ENCODE peak calls at places on chromosomes 13 and 19, in four cellular contexts. F is GM12878, M is WTC11, T is GM23338. A is an unnamed sample.

GRCh38 chr13:57128909-57129308 is 11.8 kb upstream of the PRR20A start:
- DNase-seq in F (no peak), M (peak; percentile 28), T (peak; percentile 67), A (no peak)

GRCh38 chr19:53511933-53512374 is 26.0 kb upstream of the ZNF331 start:
- DNase-seq in F (no peak), M (peak; percentile 91), T (peak; percentile 96), A (peak; percentile 59)

GRCh38 chr13:28805193-28805819 is 14.8 kb upstream of the MTUS2 start:
- DNase-seq in F (no peak), M (peak; percentile 83), T (peak; percentile 83), A (peak; percentile 96)

GRCh38 chr13:99436013-99436412 is 65.3 kb upstream of the TM9SF2 start:
- DNase-seq in F (no peak), M (no peak), T (no peak), A (no peak)

GRCh38 chr13:29888306-29888705 is 37.9 kb upstream of the UBL3 start:
- DNase-seq in F (no peak), M (no peak), T (no peak), A (no peak)

GRCh38 chr19:6551607-6552450 is 21.0 kb downstream of the TNFSF9 start:
- DNase-seq in F (no peak), M (peak; percentile 82), T (peak; percentile 92), A (peak; percentile 86)

GRCh38 chr19:13181747-13182388 is 31.7 kb downstream of the IER2 start:
- DNase-seq in F (no peak), M (no peak), T (no peak), A (no peak)

GRCh38 chr13:21638319-21639282 is 32.3 kb upstream of the FGF9 start:
- DNase-seq in F (no peak), M (no peak), T (peak; percentile 49), A (no peak)

GRCh38 chr13:110340812-110341444 is 33.8 kb downstream of the COL4A2 start:
- DNase-seq in F (no peak), M (no peak), T (no peak), A (no peak)

GRCh38 chr19:1655131-1655981 is 2.9 kb upstream of the TCF3 start:
- DNase-seq in F (no peak), M (no peak), T (no peak), A (no peak)

GRCh38 chr19:33048806-33049676 is 15.6 kb downstream of the RHPN2 start:
- DNase-seq in F (no peak), M (no peak), T (no peak), A (no peak)

GRCh38 chr19:33477781-33478180 is 43.8 kb downstream of the PEPD start:
- DNase-seq in F (no peak), M (no peak), T (no peak), A (no peak)

GRCh38 chr19:17286742-17287141 is 5.0 kb downstream of the ANKLE1 start:
- DNase-seq in F (no peak), M (no peak), T (no peak), A (no peak)

GRCh38 chr13:99214232-99214631 is 13.6 kb downstream of the UBAC2 start:
- DNase-seq in F (peak; percentile 67), M (no peak), T (peak; percentile 24), A (no peak)

GRCh38 chr13:39777527-39778061 is 122.1 kb downstream of the COG6 start:
- DNase-seq in F (no peak), M (no peak), T (peak; percentile 39), A (no peak)

GRCh38 chr13:50485979-50486935 is 357.2 kb downstream of the DLEU7 start:
- DNase-seq in F (no peak), M (no peak), T (no peak), A (no peak)

GRCh38 chr19:33000510-33000909 is 28.5 kb downstream of the FAAP24 start:
- DNase-seq in F (no peak), M (no peak), T (no peak), A (no peak)

GRCh38 chr13:44004881-44005280 is 125.2 kb downstream of the LACC1 start:
- DNase-seq in F (no peak), M (no peak), T (no peak), A (no peak)

GRCh38 chr19:18924684-18925213 is 5.2 kb downstream of the DDX49 start:
- DNase-seq in F (no peak), M (no peak), T (no peak), A (no peak)

GRCh38 chr19:17340302-17340870 is 3.0 kb downstream of the GTPBP3 start:
- DNase-seq in F (no peak), M (peak; percentile 90), T (peak; percentile 93), A (peak; percentile 77)

GRCh38 chr19:17932485-17933338 is at the start of gene CCDC124:
- DNase-seq in F (peak; percentile 78), M (peak; percentile 94), T (peak; percentile 96), A (peak; percentile 86)

GRCh38 chr19:58563034-58563573 is 4.7 kb upstream of the UBE2M start:
- DNase-seq in F (no peak), M (peak; percentile 30), T (peak; percentile 50), A (no peak)

GRCh38 chr13:73556902-73557301 is 498.1 kb downstream of the KLF5 start:
- DNase-seq in F (no peak), M (no peak), T (no peak), A (no peak)

GRCh38 chr19:18292460-18292809 is 11.0 kb upstream of the JUND start:
- DNase-seq in F (no peak), M (peak; percentile 56), T (peak; percentile 70), A (peak; percentile 82)

GRCh38 chr19:8397746-8398721 is 7.9 kb downstream of the RAB11B start:
- DNase-seq in F (no peak), M (no peak), T (no peak), A (no peak)

GRCh38 chr13:31982540-31982939 is 49.0 kb upstream of the FRY start:
- DNase-seq in F (no peak), M (no peak), T (no peak), A (no peak)

GRCh38 chr19:37872383-37872782 is 34.0 kb downstream of the WDR87 start:
- DNase-seq in F (no peak), M (no peak), T (no peak), A (no peak)

GRCh38 chr13:83881917-83882625 is at the start of gene SLITRK1:
- DNase-seq in F (peak; percentile 9), M (peak; percentile 93), T (peak; percentile 96), A (peak; percentile 93)

GRCh38 chr19:43524922-43525835 is 1.8 kb downstream of the ETHE1 start:
- DNase-seq in F (peak; percentile 44), M (peak; percentile 62), T (peak; percentile 74), A (no peak)

GRCh38 chr13:61727714-61728275 is 312.1 kb upstream of the PCDH20 start:
- DNase-seq in F (no peak), M (no peak), T (no peak), A (no peak)

GRCh38 chr13:112446347-112446861 is 70.2 kb downstream of the SPACA7 start:
- DNase-seq in F (no peak), M (no peak), T (no peak), A (no peak)

GRCh38 chr19:44661904-44662303 is 9.4 kb upstream of the CEACAM19 start:
- DNase-seq in F (no peak), M (no peak), T (no peak), A (no peak)

GRCh38 chr13:20400774-20401173 is 124.9 kb downstream of the CRYL1 start:
- DNase-seq in F (no peak), M (no peak), T (no peak), A (no peak)

DNA sequence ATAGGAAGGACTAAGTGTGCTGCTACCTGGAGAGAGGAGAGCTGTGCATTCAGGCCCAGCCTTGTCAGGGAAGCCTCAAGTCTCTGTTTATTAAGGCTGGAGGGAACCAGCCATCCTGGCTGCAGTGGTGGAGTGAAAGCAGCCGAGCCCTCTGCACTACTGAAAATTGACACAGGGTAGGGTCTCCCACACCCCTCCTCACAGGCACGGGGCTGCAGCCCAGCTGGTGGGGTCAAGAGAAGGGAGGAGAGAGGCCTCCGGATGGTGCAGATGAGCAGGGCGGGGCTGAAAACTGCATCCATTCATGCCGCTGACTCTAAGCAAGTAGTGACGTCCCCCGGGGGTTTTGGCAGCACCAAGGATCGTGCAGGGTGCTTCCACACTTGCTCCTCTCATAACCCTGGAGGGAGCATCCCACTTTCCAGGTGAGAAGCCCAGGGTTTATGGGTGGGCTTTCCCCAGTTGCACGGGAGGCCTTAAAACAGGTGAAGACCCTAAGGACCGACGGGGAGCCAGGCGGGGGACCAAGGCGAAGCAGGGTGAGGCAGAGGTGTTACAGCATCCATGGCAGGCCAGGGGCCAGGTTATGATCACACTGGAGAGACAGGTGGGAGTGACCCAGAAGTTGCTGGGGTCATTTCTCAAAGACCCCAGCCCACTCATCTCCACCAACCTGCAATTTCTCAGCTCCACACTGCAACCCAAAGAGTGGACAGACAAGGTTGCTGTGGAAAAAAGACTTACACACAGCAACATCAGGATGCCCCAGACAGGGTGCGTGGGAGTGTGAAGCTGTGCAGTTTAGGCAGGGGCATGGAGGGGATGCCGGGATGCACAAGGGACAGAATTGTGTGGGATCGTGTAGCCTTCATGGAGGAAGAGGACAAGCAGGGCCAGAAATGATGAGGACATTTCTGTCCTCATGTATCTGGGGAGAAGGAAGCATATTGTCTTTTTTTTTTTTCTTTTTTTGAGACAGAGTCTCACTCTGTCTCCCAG is 36.8 kb downstream of the VSTM2B start:
- DNase-seq in F (no peak), M (no peak), T (no peak), A (peak; percentile 33)
- TF ChIP-seq CREB1 in F (no peak), M (no peak), T (no peak), A (no peak)

GRCh38 chr13:34942732-34943674 is 933 bp downstream of the NBEA start:
- DNase-seq in F (no peak), M (peak; percentile 61), T (peak; percentile 78), A (no peak)
- TF ChIP-seq CREB1 in F (no peak), M (no peak), T (no peak), A (no peak)

DNA sequence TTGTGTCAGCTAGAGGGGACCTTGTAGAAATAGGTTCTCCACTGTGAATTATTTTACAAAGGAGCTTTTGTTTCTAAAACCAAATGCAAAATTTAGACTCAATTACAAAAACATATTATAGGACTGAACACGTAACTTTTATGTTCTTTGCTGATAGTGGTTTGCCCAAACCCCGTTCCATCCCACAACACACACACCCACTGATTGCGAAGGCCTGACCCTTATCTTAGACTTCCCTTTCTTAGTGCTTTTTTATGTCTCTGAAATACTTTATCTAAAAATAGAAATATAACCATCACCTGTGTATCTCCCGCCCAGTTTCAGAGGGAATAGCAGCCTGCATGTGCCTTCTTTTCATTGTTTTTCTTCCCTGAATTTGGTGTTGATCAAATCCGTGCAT is 13.0 kb downstream of the CCNA1 start:
- DNase-seq in F (no peak), M (no peak), T (no peak), A (no peak)
- TF ChIP-seq CREB1 in F (no peak), M (no peak), T (no peak), A (no peak)

DNA sequence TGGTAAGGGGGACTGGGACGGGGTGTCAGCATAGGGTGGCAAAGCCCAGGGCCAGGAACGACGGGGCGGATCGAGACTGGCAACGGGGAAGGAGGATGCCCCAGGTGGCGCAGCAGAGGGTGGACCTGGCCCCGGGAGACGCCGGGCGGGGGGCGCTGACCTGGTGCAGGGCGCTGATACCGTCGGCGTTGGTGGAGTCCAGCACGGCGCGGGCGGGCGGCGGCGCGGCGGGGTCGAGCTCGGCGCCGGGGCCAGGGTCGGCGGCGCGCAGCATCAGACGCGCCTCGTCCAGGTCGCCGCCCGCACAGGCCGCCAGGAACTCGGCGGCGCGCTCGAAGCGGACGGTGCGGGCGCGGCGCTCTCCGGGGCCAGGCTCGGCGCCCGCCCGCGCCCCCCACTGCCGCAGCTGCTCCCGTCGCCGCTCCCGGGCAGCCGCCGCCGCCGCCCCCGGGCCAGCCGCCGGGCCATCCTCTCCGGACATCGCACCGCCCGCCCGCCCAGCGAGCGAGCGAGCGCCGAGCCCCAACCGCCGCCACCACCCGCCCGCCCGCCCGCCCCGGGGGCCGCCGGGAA is 288 bp downstream of the PPP1R12C start:
- DNase-seq in F (no peak), M (no peak), T (no peak), A (no peak)
- TF ChIP-seq CREB1 in F (no peak), M (no peak), T (no peak), A (no peak)